ENCODE peak calls at places on chromosomes 16 and 17, in four cellular contexts. One of them, this sample, is unnamed.

GRCh38 chr17:72116692-72117469 is 3.9 kb upstream of the SOX9 start:
- DNase-seq in CD8-positive, alpha-beta T cell: no peak
- DNase-seq in neural crest cell: peak
- DNase-seq in cardiac fibroblast: peak
- DNase-seq in this sample: no peak

GRCh38 chr17:50288306-50288705 is 14.0 kb downstream of the TMEM92 start:
- DNase-seq in CD8-positive, alpha-beta T cell: no peak
- DNase-seq in neural crest cell: no peak
- DNase-seq in cardiac fibroblast: no peak
- DNase-seq in this sample: no peak

GRCh38 chr17:82670661-82671060 is 22.4 kb upstream of the WDR45B start:
- DNase-seq in CD8-positive, alpha-beta T cell: no peak
- DNase-seq in neural crest cell: no peak
- DNase-seq in cardiac fibroblast: no peak
- DNase-seq in this sample: no peak

GRCh38 chr16:57245472-57246113 is 534 bp downstream of the ARL2BP start:
- DNase-seq in CD8-positive, alpha-beta T cell: no peak
- DNase-seq in neural crest cell: peak
- DNase-seq in cardiac fibroblast: no peak
- DNase-seq in this sample: peak

GRCh38 chr17:80750263-80750662 is 205.6 kb downstream of the RPTOR start:
- DNase-seq in CD8-positive, alpha-beta T cell: peak
- DNase-seq in neural crest cell: no peak
- DNase-seq in cardiac fibroblast: no peak
- DNase-seq in this sample: no peak

GRCh38 chr16:2056681-2057407 is 9.1 kb downstream of the TSC2 start:
- DNase-seq in CD8-positive, alpha-beta T cell: no peak
- DNase-seq in neural crest cell: no peak
- DNase-seq in cardiac fibroblast: no peak
- DNase-seq in this sample: no peak

GRCh38 chr17:39769974-39770587 is 32.3 kb downstream of the GRB7 start:
- DNase-seq in CD8-positive, alpha-beta T cell: peak
- DNase-seq in neural crest cell: no peak
- DNase-seq in cardiac fibroblast: no peak
- DNase-seq in this sample: no peak

GRCh38 chr16:66891360-66891759 is 11.0 kb downstream of the PDP2 start:
- DNase-seq in CD8-positive, alpha-beta T cell: no peak
- DNase-seq in neural crest cell: no peak
- DNase-seq in cardiac fibroblast: no peak
- DNase-seq in this sample: no peak

GRCh38 chr17:933168-934083 is 46.1 kb downstream of the NXN start:
- DNase-seq in CD8-positive, alpha-beta T cell: no peak
- DNase-seq in neural crest cell: no peak
- DNase-seq in cardiac fibroblast: peak
- DNase-seq in this sample: no peak

GRCh38 chr16:50668368-50669008 is 12.6 kb downstream of the SNX20 start:
- DNase-seq in CD8-positive, alpha-beta T cell: no peak
- DNase-seq in neural crest cell: no peak
- DNase-seq in cardiac fibroblast: no peak
- DNase-seq in this sample: no peak

GRCh38 chr16:81292936-81293335 is 21.8 kb upstream of the GAN start:
- DNase-seq in CD8-positive, alpha-beta T cell: no peak
- DNase-seq in neural crest cell: no peak
- DNase-seq in cardiac fibroblast: no peak
- DNase-seq in this sample: no peak

GRCh38 chr16:85216522-85217375 is 104.5 kb upstream of the CIBAR2 start:
- DNase-seq in CD8-positive, alpha-beta T cell: no peak
- DNase-seq in neural crest cell: no peak
- DNase-seq in cardiac fibroblast: no peak
- DNase-seq in this sample: no peak

GRCh38 chr17:81150379-81151038 is 14.8 kb upstream of the PVALEF start:
- DNase-seq in CD8-positive, alpha-beta T cell: no peak
- DNase-seq in neural crest cell: no peak
- DNase-seq in cardiac fibroblast: peak
- DNase-seq in this sample: peak

GRCh38 chr16:81624718-81625543 is 154.2 kb upstream of the PLCG2 start:
- DNase-seq in CD8-positive, alpha-beta T cell: no peak
- DNase-seq in neural crest cell: no peak
- DNase-seq in cardiac fibroblast: no peak
- DNase-seq in this sample: no peak

GRCh38 chr16:89037261-89038152 is 56.1 kb upstream of the ACSF3 start:
- DNase-seq in CD8-positive, alpha-beta T cell: no peak
- DNase-seq in neural crest cell: peak
- DNase-seq in cardiac fibroblast: peak
- DNase-seq in this sample: peak

GRCh38 chr16:11914759-11915643 is 755 bp downstream of the GSPT1 start:
- DNase-seq in CD8-positive, alpha-beta T cell: peak
- DNase-seq in neural crest cell: peak
- DNase-seq in cardiac fibroblast: peak
- DNase-seq in this sample: peak

GRCh38 chr17:29007456-29008455 is 1.9 kb upstream of the SEZ6 start:
- DNase-seq in CD8-positive, alpha-beta T cell: no peak
- DNase-seq in neural crest cell: no peak
- DNase-seq in cardiac fibroblast: peak
- DNase-seq in this sample: no peak

GRCh38 chr17:539048-539447 is 175.6 kb downstream of the VPS53 start:
- DNase-seq in CD8-positive, alpha-beta T cell: no peak
- DNase-seq in neural crest cell: no peak
- DNase-seq in cardiac fibroblast: no peak
- DNase-seq in this sample: no peak

GRCh38 chr17:19686400-19687090 is 29.8 kb downstream of the SLC47A2 start:
- DNase-seq in CD8-positive, alpha-beta T cell: no peak
- DNase-seq in neural crest cell: no peak
- DNase-seq in cardiac fibroblast: no peak
- DNase-seq in this sample: no peak

GRCh38 chr16:67942200-67942509 is 1.8 kb downstream of the LCAT start:
- DNase-seq in CD8-positive, alpha-beta T cell: no peak
- DNase-seq in neural crest cell: peak
- DNase-seq in cardiac fibroblast: peak
- DNase-seq in this sample: peak

GRCh38 chr17:19718613-19719364 is 2.4 kb upstream of the SLC47A2 start:
- DNase-seq in CD8-positive, alpha-beta T cell: no peak
- DNase-seq in neural crest cell: no peak
- DNase-seq in cardiac fibroblast: no peak
- DNase-seq in this sample: no peak

GRCh38 chr17:40025991-40026815 is 11.0 kb downstream of the CSF3 start:
- DNase-seq in CD8-positive, alpha-beta T cell: peak
- DNase-seq in neural crest cell: no peak
- DNase-seq in cardiac fibroblast: no peak
- DNase-seq in this sample: no peak

GRCh38 chr16:11994187-11995119 is 17.9 kb downstream of the SNX29 start:
- DNase-seq in CD8-positive, alpha-beta T cell: no peak
- DNase-seq in neural crest cell: no peak
- DNase-seq in cardiac fibroblast: no peak
- DNase-seq in this sample: no peak

GRCh38 chr16:35319536-35320192 is 1860.3 kb downstream of the TP53TG3F start:
- DNase-seq in CD8-positive, alpha-beta T cell: no peak
- DNase-seq in neural crest cell: no peak
- DNase-seq in cardiac fibroblast: no peak
- DNase-seq in this sample: no peak

GRCh38 chr17:72677714-72678390 is 414.6 kb downstream of the SLC39A11 start:
- DNase-seq in CD8-positive, alpha-beta T cell: no peak
- DNase-seq in neural crest cell: no peak
- DNase-seq in cardiac fibroblast: no peak
- DNase-seq in this sample: no peak

GRCh38 chr17:82967268-82968032 is 112.0 kb upstream of the METRNL start:
- DNase-seq in CD8-positive, alpha-beta T cell: no peak
- DNase-seq in neural crest cell: no peak
- DNase-seq in cardiac fibroblast: no peak
- DNase-seq in this sample: no peak

GRCh38 chr17:6276711-6277110 is 158.2 kb downstream of the AIPL1 start:
- DNase-seq in CD8-positive, alpha-beta T cell: no peak
- DNase-seq in neural crest cell: no peak
- DNase-seq in cardiac fibroblast: no peak
- DNase-seq in this sample: no peak

GRCh38 chr17:57899822-57900221 is 50.0 kb upstream of the MRPS23 start:
- DNase-seq in CD8-positive, alpha-beta T cell: no peak
- DNase-seq in neural crest cell: no peak
- DNase-seq in cardiac fibroblast: no peak
- DNase-seq in this sample: no peak

GRCh38 chr17:59181481-59181880 is 25.9 kb downstream of the PRR11 start:
- DNase-seq in CD8-positive, alpha-beta T cell: no peak
- DNase-seq in neural crest cell: no peak
- DNase-seq in cardiac fibroblast: no peak
- DNase-seq in this sample: no peak

GRCh38 chr17:78884148-78884870 is 18.7 kb downstream of the CEP295NL start:
- DNase-seq in CD8-positive, alpha-beta T cell: no peak
- DNase-seq in neural crest cell: no peak
- DNase-seq in cardiac fibroblast: peak
- DNase-seq in this sample: no peak

GRCh38 chr17:73482251-73482661 is 162.0 kb downstream of the SDK2 start:
- DNase-seq in CD8-positive, alpha-beta T cell: no peak
- DNase-seq in neural crest cell: no peak
- DNase-seq in cardiac fibroblast: no peak
- DNase-seq in this sample: no peak

GRCh38 chr16:636206-637080 is at the start of gene METTL26:
- DNase-seq in CD8-positive, alpha-beta T cell: peak
- DNase-seq in neural crest cell: peak
- DNase-seq in cardiac fibroblast: peak
- DNase-seq in this sample: peak
- TF ChIP-seq CTCF in CD8-positive, alpha-beta T cell: no peak
- TF ChIP-seq CTCF in neural crest cell: no peak
- TF ChIP-seq CTCF in cardiac fibroblast: no peak
- TF ChIP-seq CTCF in this sample: no peak

DNA sequence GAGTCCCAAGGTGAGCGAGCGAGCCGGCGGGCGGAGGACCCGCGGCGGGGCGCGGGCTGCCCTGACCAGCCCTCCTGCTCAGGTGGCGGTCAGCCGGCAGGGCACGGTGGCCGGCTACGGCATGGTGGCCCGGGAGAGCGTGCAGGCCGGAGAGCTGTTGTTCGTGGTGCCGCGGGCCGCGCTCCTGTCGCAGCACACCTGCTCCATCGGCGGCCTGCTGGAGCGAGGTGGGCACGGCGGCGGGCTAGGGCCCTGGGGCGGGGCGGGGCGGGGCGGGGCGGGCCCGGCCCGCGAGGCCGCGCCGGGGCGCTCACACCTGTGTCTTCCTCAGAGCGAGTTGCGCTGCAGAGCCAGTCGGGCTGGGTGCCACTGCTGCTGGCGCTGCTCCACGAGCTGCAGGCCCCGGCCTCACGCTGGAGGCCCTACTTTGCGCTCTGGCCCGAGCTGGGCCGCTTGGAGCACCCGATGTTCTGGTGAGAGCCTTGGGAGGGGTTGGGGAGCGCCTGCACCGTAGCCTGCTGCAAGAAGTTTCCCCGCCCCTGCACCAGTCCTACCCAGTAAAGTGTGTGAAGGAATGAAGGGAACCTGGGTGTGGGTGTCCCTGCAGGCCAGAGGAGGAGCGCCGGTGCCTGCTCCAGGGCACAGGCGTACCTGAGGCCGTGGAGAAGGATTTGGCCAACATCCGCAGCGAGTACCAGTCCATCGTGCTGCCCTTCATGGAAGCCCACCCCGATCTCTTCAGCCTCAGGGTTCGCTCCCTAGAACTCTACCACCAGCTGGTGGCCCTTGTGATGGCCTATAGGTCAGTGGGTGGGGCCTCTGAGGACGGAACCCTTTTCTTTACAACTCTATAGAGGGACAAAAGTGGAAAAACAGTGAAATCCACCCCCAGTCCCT is 802 bp downstream of the SETD6 start:
- DNase-seq in CD8-positive, alpha-beta T cell: peak
- DNase-seq in neural crest cell: no peak
- DNase-seq in cardiac fibroblast: peak
- DNase-seq in this sample: no peak
- TF ChIP-seq CTCF in CD8-positive, alpha-beta T cell: no peak
- TF ChIP-seq CTCF in neural crest cell: peak
- TF ChIP-seq CTCF in cardiac fibroblast: no peak
- TF ChIP-seq CTCF in this sample: peak

DNA sequence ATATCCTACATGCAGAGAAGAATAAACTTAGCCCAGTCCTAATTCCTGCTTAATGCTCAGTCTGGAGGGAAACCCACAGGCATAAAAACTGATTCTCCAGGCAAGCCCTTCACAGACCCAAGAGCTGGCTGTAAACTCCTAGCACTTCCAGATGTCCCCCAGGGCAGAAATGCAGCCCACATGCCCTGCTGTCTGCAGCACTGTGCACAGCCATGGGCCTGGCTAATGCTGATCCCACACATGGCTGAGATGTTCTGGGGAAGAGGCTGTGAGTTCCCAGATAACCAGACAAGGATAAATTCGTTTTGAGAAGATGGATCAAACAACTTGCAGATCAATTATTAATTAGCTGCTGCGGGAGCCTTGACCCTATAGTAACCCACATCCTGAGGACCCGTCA is 148.4 kb downstream of the AATF start:
- DNase-seq in CD8-positive, alpha-beta T cell: no peak
- DNase-seq in neural crest cell: no peak
- DNase-seq in cardiac fibroblast: no peak
- DNase-seq in this sample: no peak
- TF ChIP-seq CTCF in CD8-positive, alpha-beta T cell: no peak
- TF ChIP-seq CTCF in neural crest cell: no peak
- TF ChIP-seq CTCF in cardiac fibroblast: no peak
- TF ChIP-seq CTCF in this sample: no peak

GRCh38 chr17:42026821-42027539 is 7.1 kb downstream of the NKIRAS2 start:
- DNase-seq in CD8-positive, alpha-beta T cell: no peak
- DNase-seq in neural crest cell: no peak
- DNase-seq in cardiac fibroblast: no peak
- DNase-seq in this sample: no peak

GRCh38 chr17:42027540-42027889 is 7.6 kb downstream of the NKIRAS2 start:
- DNase-seq in CD8-positive, alpha-beta T cell: no peak
- DNase-seq in neural crest cell: no peak
- DNase-seq in cardiac fibroblast: no peak
- DNase-seq in this sample: no peak

GRCh38 chr17:42025191-42025579 is 5.3 kb downstream of the NKIRAS2 start:
- DNase-seq in CD8-positive, alpha-beta T cell: no peak
- DNase-seq in neural crest cell: no peak
- DNase-seq in cardiac fibroblast: no peak
- DNase-seq in this sample: no peak

GRCh38 chr17:42028791-42029127 is 8.9 kb downstream of the NKIRAS2 start:
- DNase-seq in CD8-positive, alpha-beta T cell: no peak
- DNase-seq in neural crest cell: no peak
- DNase-seq in cardiac fibroblast: no peak
- DNase-seq in this sample: no peak

DNA sequence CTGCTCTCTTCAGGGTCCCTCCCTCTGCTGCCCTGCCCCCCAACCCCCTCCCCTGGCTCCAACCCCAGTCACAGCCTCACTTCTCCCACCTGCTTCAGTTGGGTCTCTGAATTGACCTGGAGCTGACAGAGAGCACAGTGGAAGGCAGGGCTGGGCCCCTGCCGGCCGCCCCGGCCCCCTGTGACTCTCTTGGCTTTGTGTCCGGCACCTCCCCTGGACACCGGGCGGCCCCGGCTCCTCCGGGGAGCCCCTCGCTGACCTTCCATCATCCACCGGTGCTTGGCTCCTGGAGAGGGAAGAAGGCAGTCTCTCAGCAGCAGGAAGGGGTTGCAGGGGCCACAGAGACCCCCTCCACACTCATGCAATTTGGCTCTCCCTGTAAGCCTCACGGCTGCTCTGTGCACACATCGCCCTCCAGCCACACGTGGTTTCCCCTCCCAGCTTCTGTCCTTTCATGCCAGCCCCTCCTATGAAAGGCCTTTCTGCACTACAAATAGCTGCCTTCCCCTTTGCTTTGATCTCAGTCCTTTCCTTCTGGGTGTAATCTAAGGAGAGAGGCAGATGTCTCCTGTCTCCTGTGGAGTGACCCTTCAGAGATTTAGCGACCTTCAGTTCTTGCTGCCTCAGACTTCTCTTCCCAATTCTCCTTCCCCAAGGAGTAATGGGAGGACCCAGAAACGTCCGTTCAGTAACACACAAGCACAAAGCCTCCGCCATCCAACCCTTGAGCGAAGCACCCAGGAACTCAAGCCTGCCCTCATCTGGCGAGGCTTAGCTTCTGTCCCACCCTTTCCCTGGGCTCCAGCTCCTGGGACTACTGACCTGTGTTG is 8.3 kb downstream of the NKIRAS2 start:
- DNase-seq in CD8-positive, alpha-beta T cell: no peak
- DNase-seq in neural crest cell: no peak
- DNase-seq in cardiac fibroblast: no peak
- DNase-seq in this sample: peak
- TF ChIP-seq CTCF in CD8-positive, alpha-beta T cell: no peak
- TF ChIP-seq CTCF in neural crest cell: peak
- TF ChIP-seq CTCF in cardiac fibroblast: peak
- TF ChIP-seq CTCF in this sample: no peak

This sample was measured in glutamatergic neuron.